ENCODE peak calls at places on chromosomes 3 and 15, in six cellular contexts. N is lower leg skin; V is activated T-cell treated with anti-CD3 and anti-CD28 coated beads, Interleukin-2, amount 50 U/mL, for 48 hours; E is HCT116; Q is tibial nerve; O is activated CD8-positive, alpha-beta memory T cell treated with anti-CD3 and anti-CD28 coated beads for 48 hours. W is an unnamed sample.

GRCh38 chr15:39583586-39584265 is 2.8 kb downstream of the THBS1 start:
- DNase-seq in N (no peak), O (no peak), Q (no peak), E (no peak), V (peak; percentile 56), W (no peak)

GRCh38 chr3:111733154-111733553 is 125.9 kb upstream of the PHLDB2 start:
- DNase-seq in O (no peak), V (no peak), N (no peak), E (no peak), Q (no peak), W (no peak)

GRCh38 chr3:181173227-181173626 is 183.7 kb upstream of the DNAJC19 start:
- DNase-seq in E (no peak), O (no peak), Q (no peak), N (no peak), V (no peak), W (no peak)

GRCh38 chr3:126356373-126357298 is 572 bp downstream of the KLF15 start:
- DNase-seq in Q (no peak), O (no peak), N (no peak), E (no peak), V (no peak), W (no peak)

GRCh38 chr3:32301426-32301825 is 62.9 kb downstream of the CMTM8 start:
- DNase-seq in O (no peak), Q (no peak), E (no peak), N (no peak), V (no peak), W (no peak)

GRCh38 chr3:96478496-96478895 is 335.9 kb upstream of the EPHA6 start:
- DNase-seq in Q (no peak), O (no peak), N (no peak), E (no peak), V (no peak), W (peak; percentile 18)

GRCh38 chr3:76245622-76246021 is 460.3 kb upstream of the ZNF717 start:
- DNase-seq in E (no peak), V (no peak), O (no peak), Q (no peak), N (no peak), W (no peak)

GRCh38 chr3:196975349-196975748 is 6.7 kb upstream of the PIGZ start:
- DNase-seq in E (no peak), V (no peak), N (peak; percentile 37), Q (no peak), O (no peak), W (no peak)

GRCh38 chr3:139505829-139506386 is 29.6 kb upstream of the RBP2 start:
- DNase-seq in O (no peak), V (no peak), Q (no peak), N (peak; percentile 20), E (no peak), W (no peak)

W was measured in SW 1271.